ENCODE peak calls at places on chromosomes 4 and X, in eight cellular contexts. Y is brain microvascular endothelial cell, H is BE2C, R is right atrium auricular region, S is kidney epithelial cell, L is dorsolateral prefrontal cortex, I is breast epithelium, U is WERI-Rb-1. O is an unnamed sample. For H3K27me3, the result is how much of the 10 kb centered on the place peaks cover.

GRCh38 chrX:20571611-20572010 is 304.9 kb upstream of the RPS6KA3 start:
- DNase-seq in Y (no peak), H (no peak), R (no peak), S (no peak), L (no peak), I (no peak), U (no peak), O (no peak)

GRCh38 chr4:12137556-12137955 is 708.9 kb upstream of the HS3ST1 start:
- DNase-seq in Y (no peak), H (no peak), R (no peak), S (no peak), L (no peak), I (no peak), U (no peak), O (no peak)

GRCh38 chr4:151228196-151229119 is 48.5 kb upstream of the PRSS48 start:
- DNase-seq in Y (peak), H (no peak), R (no peak), S (no peak), L (no peak), I (no peak), U (no peak), O (peak)

GRCh38 chr4:84750260-84750955 is 167.5 kb downstream of the CDS1 start:
- DNase-seq in Y (peak), H (peak), R (no peak), S (peak), L (no peak), I (no peak), U (no peak), O (peak)

GRCh38 chr4:95165926-95166524 is 382.7 kb downstream of the UNC5C start:
- DNase-seq in Y (peak), H (peak), R (no peak), S (peak), L (no peak), I (no peak), U (peak), O (peak)

GRCh38 chr4:71130827-71131603 is 137.6 kb downstream of the DCK start:
- DNase-seq in Y (peak), H (no peak), R (no peak), S (no peak), L (no peak), I (no peak), U (peak), O (peak)

GRCh38 chrX:129462707-129463106 is 60.6 kb downstream of the SMARCA1 start:
- DNase-seq in Y (no peak), H (no peak), R (no peak), S (no peak), L (no peak), I (no peak), U (no peak), O (no peak)

GRCh38 chr4:169070895-169071218 is 60.8 kb upstream of the CBR4 start:
- DNase-seq in Y (no peak), H (no peak), R (no peak), S (no peak), L (no peak), I (peak), U (no peak), O (peak)

GRCh38 chrX:72028701-72029470 is 102.8 kb downstream of the RTL5 start:
- DNase-seq in Y (no peak), H (no peak), R (peak), S (no peak), L (no peak), I (no peak), U (no peak), O (no peak)

GRCh38 chrX:72029473-72030411 is 102.0 kb downstream of the RTL5 start:
- DNase-seq in Y (peak), H (peak), R (peak), S (peak), L (no peak), I (no peak), U (peak), O (peak)

GRCh38 chrX:72027024-72027913 is 104.4 kb downstream of the RTL5 start:
- DNase-seq in Y (no peak), H (no peak), R (peak), S (no peak), L (no peak), I (no peak), U (no peak), O (no peak)

GRCh38 chrX:72026341-72027023 is 105.2 kb downstream of the RTL5 start:
- DNase-seq in Y (no peak), H (no peak), R (peak), S (no peak), L (no peak), I (no peak), U (no peak), O (peak)

GRCh38 chrX:72027914-72028307 is 103.8 kb downstream of the RTL5 start:
- DNase-seq in Y (no peak), H (no peak), R (peak), S (no peak), L (no peak), I (no peak), U (no peak), O (no peak)
- H3K4me3 ChIP-seq in Y (no peak), H (no peak), R (no peak), S (no peak), L (no peak), I (peak), U (no peak), O (no peak)

GRCh38 chrX:102651968-102652744 is 873 bp downstream of the GPRASP1 start:
- DNase-seq in Y (peak), H (peak), R (peak), S (no peak), L (peak), I (no peak), U (peak), O (peak)
- TF ChIP-seq CTCF in Y (peak), H (peak), R (peak), S (peak), L (peak), I (peak), U (peak), O (peak)

GRCh38 chrX:6307156-6307555 is 78.5 kb upstream of the NLGN4X start:
- DNase-seq in Y (no peak), H (no peak), R (no peak), S (no peak), L (no peak), I (no peak), U (peak), O (no peak)
- H3K27me3 ChIP-seq in Y (under half), H (under half), R (under half), S (under half), L (under half), I (under half), U (under half), O (under half)

GRCh38 chr4:1985780-1986577 is 22.8 kb downstream of the NELFA start:
- DNase-seq in Y (no peak), H (no peak), R (no peak), S (no peak), L (no peak), I (no peak), U (no peak), O (no peak)

GRCh38 chr4:1986578-1987210 is 22.1 kb downstream of the NELFA start:
- DNase-seq in Y (no peak), H (no peak), R (no peak), S (no peak), L (peak), I (no peak), U (no peak), O (no peak)

GRCh38 chr4:1987296-1987695 is 21.5 kb downstream of the NELFA start:
- DNase-seq in Y (no peak), H (no peak), R (no peak), S (no peak), L (peak), I (no peak), U (no peak), O (no peak)

GRCh38 chr4:1988327-1988724 is 20.4 kb downstream of the NELFA start:
- DNase-seq in Y (no peak), H (no peak), R (no peak), S (no peak), L (no peak), I (no peak), U (no peak), O (no peak)

GRCh38 chr4:1987721-1988326 is 20.9 kb downstream of the NELFA start:
- DNase-seq in Y (no peak), H (no peak), R (no peak), S (no peak), L (peak), I (no peak), U (no peak), O (no peak)
- H3K4me3 ChIP-seq in Y (no peak), H (no peak), R (no peak), S (no peak), L (no peak), I (no peak), U (no peak), O (no peak)

DNA sequence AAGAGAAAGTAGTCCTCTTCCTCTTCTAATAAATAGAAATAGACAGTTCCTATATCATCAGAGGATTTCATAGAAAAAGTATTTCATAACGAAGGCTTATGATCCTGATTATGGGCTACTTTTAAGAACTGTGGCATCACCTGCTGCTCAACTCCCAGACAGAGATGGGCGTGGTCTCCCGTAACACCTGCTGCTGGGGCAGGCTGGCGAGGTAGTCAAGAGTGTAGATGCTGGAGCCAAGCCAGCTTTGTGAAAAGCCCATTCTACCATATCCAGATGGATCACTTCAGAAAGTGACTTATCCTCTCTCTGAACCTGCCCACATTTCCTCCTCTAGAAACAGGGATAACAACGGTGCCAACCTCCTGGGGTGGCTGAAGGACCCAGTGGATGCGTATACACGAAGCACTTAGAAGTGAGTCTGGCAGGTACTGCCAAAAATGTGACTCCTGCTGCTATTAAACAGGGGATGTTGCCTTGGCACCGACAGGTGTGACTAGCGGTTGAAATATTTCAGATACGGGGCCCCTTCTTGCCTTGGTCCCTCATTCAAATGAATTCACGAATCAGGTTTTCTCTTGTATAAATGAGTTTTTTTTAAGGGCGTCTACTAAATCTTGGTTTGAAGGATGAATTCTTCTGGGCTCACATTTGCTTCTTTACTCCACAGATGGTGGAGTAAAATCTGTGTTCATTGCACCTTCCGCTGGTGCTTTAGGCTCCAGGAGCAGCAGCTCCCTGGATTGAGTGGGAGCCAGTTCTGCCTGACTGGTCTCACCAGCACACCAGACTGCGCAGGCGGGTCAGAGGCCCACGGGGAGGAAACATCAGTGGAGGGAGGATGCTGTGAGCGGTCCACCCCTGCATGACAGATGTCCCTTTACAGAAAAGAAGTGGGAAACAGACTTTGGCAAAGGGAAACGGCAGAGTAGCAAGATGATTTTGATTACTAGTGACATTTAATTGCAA is 95.7 kb downstream of the SORBS2 start:
- DNase-seq in Y (no peak), H (peak), R (no peak), S (no peak), L (peak), I (no peak), U (no peak), O (no peak)
- TF ChIP-seq CTCF in Y (no peak), H (no peak), R (no peak), S (no peak), L (no peak), I (no peak), U (no peak), O (no peak)

O was measured in bronchial epithelial cell.